ENCODE peak calls at places on chromosomes 5 and 9, in six cellular contexts. Y is left cardiac atrium; D is activated T-cell treated with anti-CD3 and anti-CD28 coated beads, Interleukin-2, amount 50 U/mL, for 4 hours; E is psoas muscle; G is mucosa of descending colon; T is stimulated activated naive CD8-positive, alpha-beta T cell treated with anti-CD3 and anti-CD28 coated beads, Interleukin-15, amount 100 ng/mL, for 72 hours. F is an unnamed sample.

GRCh38 chr5:175823731-175824525 is 47.5 kb upstream of the CPLX2 start:
- ATAC-seq in Y (no peak), T (no peak), E (no peak), G (no peak), D (no peak), F (no peak)

GRCh38 chr5:147565524-147565923 is 55.7 kb upstream of the DPYSL3 start:
- ATAC-seq in T (no peak), E (no peak), D (no peak), G (no peak), Y (no peak), F (no peak)

GRCh38 chr5:73419414-73420390 is 28.9 kb downstream of the FOXD1 start:
- ATAC-seq in Y (peak), D (no peak), T (no peak), G (peak), E (peak), F (peak)

GRCh38 chr5:115459844-115460243 is 84.7 kb downstream of the FEM1C start:
- ATAC-seq in D (no peak), G (no peak), Y (no peak), T (no peak), E (no peak), F (no peak)

GRCh38 chr5:62579761-62580160 is 1.1 kb downstream of the LRRC70 start:
- ATAC-seq in G (no peak), Y (no peak), T (no peak), E (no peak), D (no peak), F (no peak)

GRCh38 chr9:38393128-38393809 is 767 bp downstream of the ALDH1B1 start:
- ATAC-seq in G (peak), Y (no peak), T (peak), D (peak), E (no peak), F (no peak)

GRCh38 chr5:108736855-108737254 is 10.8 kb upstream of the FER start:
- ATAC-seq in D (no peak), T (no peak), Y (no peak), G (no peak), E (no peak), F (no peak)

GRCh38 chr5:158880514-158881001 is 219.2 kb downstream of the EBF1 start:
- ATAC-seq in T (peak), E (no peak), G (no peak), D (no peak), Y (no peak), F (no peak)

F was measured in gastroesophageal sphincter.